ENCODE peak calls at places on chromosome 18, in six cellular contexts. V is body of pancreas, X is pancreas, F is testis, A is breast epithelium, R is GM23338. P is an unnamed sample. For H3K4me1, the result is how much of the 10 kb centered on the place peaks cover.

GRCh38 chr18:75492897-75493296 is 65.4 kb upstream of the SMIM21 start:
- DNase-seq in V (no peak), X (no peak), F (no peak), A (no peak), R (no peak), P (no peak)

GRCh38 chr18:48300463-48300961 is 108.7 kb downstream of the ZBTB7C start:
- DNase-seq in V (no peak), X (no peak), F (no peak), A (no peak), R (peak), P (peak)

GRCh38 chr18:28793911-28794310 is 617.0 kb upstream of the CDH2 start:
- DNase-seq in V (no peak), X (no peak), F (no peak), A (no peak), R (no peak), P (no peak)

GRCh38 chr18:50299626-50300388 is 12.3 kb upstream of the CXXC1 start:
- DNase-seq in V (no peak), X (no peak), F (no peak), A (no peak), R (no peak), P (no peak)

GRCh38 chr18:2982452-2983172 is 30.3 kb downstream of the LPIN2 start:
- DNase-seq in V (no peak), X (no peak), F (no peak), A (no peak), R (peak), P (no peak)

GRCh38 chr18:57841568-57841967 is 38.5 kb upstream of the ATP8B1 start:
- DNase-seq in V (no peak), X (no peak), F (no peak), A (no peak), R (no peak), P (no peak)

GRCh38 chr18:56952026-56952425 is 194.9 kb upstream of the BOD1L2 start:
- DNase-seq in V (no peak), X (no peak), F (no peak), A (no peak), R (no peak), P (no peak)

GRCh38 chr18:49250819-49251388 is 209.5 kb downstream of the DYM start:
- DNase-seq in V (no peak), X (no peak), F (no peak), A (no peak), R (peak), P (no peak)

GRCh38 chr18:57901819-57902600 is 98.9 kb upstream of the ATP8B1 start:
- DNase-seq in V (peak), X (peak), F (no peak), A (no peak), R (peak), P (peak)

GRCh38 chr18:31702449-31702848 is 18.1 kb upstream of the B4GALT6 start:
- DNase-seq in V (no peak), X (no peak), F (no peak), A (no peak), R (no peak), P (no peak)

GRCh38 chr18:48743046-48743445 is 204.2 kb downstream of the CTIF start:
- DNase-seq in V (peak), X (no peak), F (peak), A (no peak), R (no peak), P (no peak)

GRCh38 chr18:61606068-61606660 is 272.9 kb downstream of the CDH20 start:
- DNase-seq in V (no peak), X (no peak), F (peak), A (no peak), R (peak), P (no peak)

GRCh38 chr18:13388586-13389490 is 170.3 kb downstream of the LDLRAD4 start:
- DNase-seq in V (no peak), X (no peak), F (no peak), A (peak), R (no peak), P (no peak)

GRCh38 chr18:13389491-13390131 is 171.1 kb downstream of the LDLRAD4 start:
- DNase-seq in V (no peak), X (no peak), F (no peak), A (no peak), R (no peak), P (no peak)

GRCh38 chr18:13390196-13390595 is 171.6 kb downstream of the LDLRAD4 start:
- DNase-seq in V (no peak), X (no peak), F (no peak), A (no peak), R (no peak), P (no peak)

GRCh38 chr18:13386891-13387801 is 168.6 kb downstream of the LDLRAD4 start:
- DNase-seq in V (no peak), X (no peak), F (no peak), A (peak), R (no peak), P (no peak)

DNA sequence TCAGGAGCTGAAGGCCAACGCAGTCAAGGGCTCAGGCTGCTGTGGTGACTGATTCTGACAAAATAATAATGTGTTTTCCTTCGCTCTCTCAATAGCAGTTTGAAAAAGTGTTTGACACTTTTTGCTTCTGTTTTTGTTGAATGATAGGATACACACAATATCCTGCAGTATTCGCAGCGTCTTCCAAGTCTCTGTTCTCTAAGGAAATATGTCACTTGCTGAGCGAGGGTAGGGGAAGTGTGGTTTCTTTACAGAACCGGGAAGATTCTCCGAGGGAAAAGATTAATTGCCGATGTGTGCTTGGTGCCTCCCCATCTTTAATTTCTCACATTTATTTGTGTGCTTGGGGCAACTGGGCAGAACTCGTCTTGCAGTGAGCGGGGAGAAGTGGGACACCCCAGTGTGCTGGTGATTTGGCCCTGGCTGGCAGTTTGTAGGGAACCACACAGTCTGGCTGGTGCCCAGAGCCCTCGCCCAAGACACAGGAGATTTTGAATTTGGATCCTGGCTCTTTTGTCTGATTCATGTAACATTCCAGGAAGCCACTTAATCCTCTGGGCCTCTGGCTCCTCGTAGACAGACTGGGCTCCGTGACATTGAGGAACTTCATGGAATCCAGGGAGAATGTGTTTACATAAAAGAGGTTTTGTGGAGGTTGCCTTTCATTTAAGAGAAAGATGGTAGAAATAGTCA is 169.4 kb downstream of the LDLRAD4 start:
- DNase-seq in V (no peak), X (no peak), F (no peak), A (peak), R (no peak), P (no peak)
- H3K4me1 ChIP-seq in V (under half), X (under half), F (under half), A (under half), R (under half), P (under half)

GRCh38 chr18:78416853-78417252 is 562.8 kb upstream of the SALL3 start:
- DNase-seq in V (no peak), X (no peak), F (no peak), A (no peak), R (no peak), P (no peak)
- H3K4me3 ChIP-seq in V (no peak), X (no peak), F (no peak), A (no peak), R (no peak), P (no peak)

DNA sequence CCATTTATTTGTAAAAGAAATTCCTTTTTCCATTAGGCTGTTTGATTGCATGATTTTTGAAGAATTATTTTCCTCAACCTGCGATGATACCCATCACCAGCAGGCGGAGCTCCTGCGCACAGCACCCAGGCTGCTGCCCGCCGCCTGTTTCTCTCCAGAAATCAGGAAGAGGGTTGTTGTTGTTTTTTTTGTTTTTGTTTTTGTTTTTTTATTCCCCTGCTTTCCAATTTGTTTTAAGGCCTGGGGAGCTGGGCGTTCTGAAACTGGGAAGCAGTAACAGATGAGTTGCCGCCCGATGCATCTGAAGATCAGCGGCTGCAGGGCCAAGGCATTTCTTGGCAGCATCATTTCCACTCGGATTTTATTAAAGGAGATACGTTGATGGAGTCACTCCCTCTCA is 132.1 kb downstream of the MBP start:
- DNase-seq in V (peak), X (peak), F (peak), A (peak), R (peak), P (no peak)
- H3K4me1 ChIP-seq in V (under half), X (under half), F (under half), A (under half), R (under half), P (under half)

GRCh38 chr18:23334569-23334968 is 118.5 kb upstream of the RIOK3 start:
- DNase-seq in V (no peak), X (no peak), F (no peak), A (no peak), R (no peak), P (no peak)

GRCh38 chr18:23336072-23336471 is 117.0 kb upstream of the RIOK3 start:
- DNase-seq in V (no peak), X (no peak), F (no peak), A (no peak), R (no peak), P (no peak)

GRCh38 chr18:23332356-23332755 is 120.7 kb upstream of the RIOK3 start:
- DNase-seq in V (no peak), X (no peak), F (no peak), A (no peak), R (no peak), P (no peak)

GRCh38 chr18:23331091-23331920 is 121.8 kb upstream of the RIOK3 start:
- DNase-seq in V (peak), X (peak), F (no peak), A (peak), R (peak), P (peak)

DNA sequence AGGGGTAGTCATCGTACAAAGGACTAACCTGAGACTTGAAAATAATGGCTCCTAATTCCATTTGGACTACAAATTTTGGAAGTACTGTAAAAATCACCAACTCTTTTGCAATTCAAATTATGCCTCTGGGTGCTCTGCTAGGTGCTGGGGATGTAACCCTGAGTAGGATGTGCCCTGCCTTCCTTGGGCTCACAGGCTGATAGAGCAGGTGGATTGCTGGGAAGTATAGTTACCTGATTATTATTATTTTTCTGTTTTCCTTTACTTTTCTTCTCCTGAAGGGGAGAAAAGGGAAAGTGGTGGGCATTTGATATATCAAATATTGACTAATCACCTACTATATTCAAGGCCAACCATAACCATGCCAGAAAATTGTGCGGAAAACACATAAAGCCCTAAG is 119.3 kb upstream of the RIOK3 start:
- DNase-seq in V (no peak), X (no peak), F (no peak), A (no peak), R (no peak), P (no peak)
- H3K4me3 ChIP-seq in V (no peak), X (no peak), F (no peak), A (no peak), R (no peak), P (no peak)

GRCh38 chr18:8948471-8949149 is 153.9 kb upstream of the NDUFV2 start:
- DNase-seq in V (no peak), X (no peak), F (no peak), A (no peak), R (no peak), P (no peak)
- H3K4me1 ChIP-seq in V (under half), X (under half), F (under half), A (under half), R (under half), P (under half)

GRCh38 chr18:41391616-41392610 is 563.1 kb upstream of the PIK3C3 start:
- DNase-seq in V (peak), X (peak), F (peak), A (no peak), R (peak), P (no peak)
- H3K4me3 ChIP-seq in V (no peak), X (no peak), F (no peak), A (peak), R (no peak), P (no peak)

GRCh38 chr18:32753656-32754221 is 19.1 kb downstream of the KLHL14 start:
- DNase-seq in V (no peak), X (no peak), F (no peak), A (no peak), R (no peak), P (no peak)
- H3K4me1 ChIP-seq in V (under half), X (under half), F (under half), A (under half), R (under half), P (under half)

GRCh38 chr18:36296591-36297418 is 708 bp upstream of the FHOD3 start:
- DNase-seq in V (peak), X (peak), F (peak), A (no peak), R (peak), P (peak)

GRCh38 chr18:36297419-36298112 is at the start of gene FHOD3:
- DNase-seq in V (peak), X (peak), F (peak), A (no peak), R (peak), P (peak)

GRCh38 chr18:36295214-36295613 is 2.3 kb upstream of the FHOD3 start:
- DNase-seq in V (no peak), X (no peak), F (no peak), A (no peak), R (no peak), P (no peak)

GRCh38 chr18:36294031-36294430 is 3.5 kb upstream of the FHOD3 start:
- DNase-seq in V (no peak), X (no peak), F (no peak), A (no peak), R (no peak), P (no peak)

DNA sequence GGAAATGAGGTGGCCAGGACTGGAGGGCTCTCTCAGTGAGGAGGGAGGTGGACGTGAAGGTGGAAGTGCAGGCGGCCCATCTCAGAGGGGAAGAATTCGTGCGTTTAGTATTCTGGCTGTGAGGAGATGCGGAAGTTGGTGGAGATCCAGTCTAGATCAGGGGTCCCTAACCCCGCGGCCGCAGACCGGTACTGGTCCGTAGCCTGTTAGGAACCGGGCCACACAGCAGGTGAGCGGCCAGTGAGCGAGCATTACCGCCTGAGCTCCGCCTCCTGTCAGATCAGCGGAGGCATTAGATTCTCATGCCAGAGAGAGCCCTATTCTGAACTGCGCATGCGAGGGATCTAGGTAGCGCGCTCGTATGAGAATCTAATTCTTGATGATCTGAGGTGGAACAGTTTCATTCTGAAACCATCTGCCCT is 1.6 kb upstream of the FHOD3 start:
- DNase-seq in V (no peak), X (no peak), F (no peak), A (no peak), R (peak), P (no peak)
- H3K4me3 ChIP-seq in V (no peak), X (no peak), F (peak), A (peak), R (peak), P (no peak)